ENCODE peak calls at places on chromosomes 1 and 21, in seven cellular contexts. One of them, this sample, is unnamed.
A peak's percentile ranks its signal among the peaks of the same experiment; 100 is the strongest.

GRCh38 chr1:184954232-184954995 is 19.9 kb downstream of the NIBAN1 start:
- DNase-seq in NT2/D1: no peak
- DNase-seq in body of pancreas: peak; percentile 19
- DNase-seq in stimulated activated CD4-positive, alpha-beta T cell treated with anti-CD3 and anti-CD28 coated beads, Interleukin-1b, Interleukin-23, amount 100 ng/mL, for 4 hours: no peak
- DNase-seq in NCI-H2171 treated with DMSO at 0.1 percent for 48 hours: no peak
- DNase-seq in tibial nerve: no peak
- DNase-seq in NCI-H460: no peak
- DNase-seq in this sample: no peak

GRCh38 chr1:171345536-171345935 is 31.6 kb downstream of the FMO4 start:
- DNase-seq in tibial nerve: no peak
- DNase-seq in NCI-H2171 treated with DMSO at 0.1 percent for 48 hours: no peak
- DNase-seq in body of pancreas: no peak
- DNase-seq in NT2/D1: no peak
- DNase-seq in stimulated activated CD4-positive, alpha-beta T cell treated with anti-CD3 and anti-CD28 coated beads, Interleukin-1b, Interleukin-23, amount 100 ng/mL, for 4 hours: no peak
- DNase-seq in NCI-H460: no peak
- DNase-seq in this sample: no peak

GRCh38 chr1:69540052-69540451 is 27.7 kb upstream of the LRRC7 start:
- DNase-seq in stimulated activated CD4-positive, alpha-beta T cell treated with anti-CD3 and anti-CD28 coated beads, Interleukin-1b, Interleukin-23, amount 100 ng/mL, for 4 hours: no peak
- DNase-seq in body of pancreas: no peak
- DNase-seq in NT2/D1: no peak
- DNase-seq in NCI-H460: no peak
- DNase-seq in tibial nerve: no peak
- DNase-seq in NCI-H2171 treated with DMSO at 0.1 percent for 48 hours: no peak
- DNase-seq in this sample: no peak

GRCh38 chr21:31235671-31236450 is 108.2 kb downstream of the TIAM1 start:
- DNase-seq in NT2/D1: no peak
- DNase-seq in NCI-H460: no peak
- DNase-seq in body of pancreas: no peak
- DNase-seq in tibial nerve: no peak
- DNase-seq in stimulated activated CD4-positive, alpha-beta T cell treated with anti-CD3 and anti-CD28 coated beads, Interleukin-1b, Interleukin-23, amount 100 ng/mL, for 4 hours: no peak
- DNase-seq in NCI-H2171 treated with DMSO at 0.1 percent for 48 hours: no peak
- DNase-seq in this sample: no peak

GRCh38 chr21:46159841-46160562 is 4.6 kb upstream of the FTCD start:
- DNase-seq in stimulated activated CD4-positive, alpha-beta T cell treated with anti-CD3 and anti-CD28 coated beads, Interleukin-1b, Interleukin-23, amount 100 ng/mL, for 4 hours: no peak
- DNase-seq in NCI-H2171 treated with DMSO at 0.1 percent for 48 hours: no peak
- DNase-seq in tibial nerve: peak; percentile 10
- DNase-seq in body of pancreas: peak; percentile 3
- DNase-seq in NCI-H460: no peak
- DNase-seq in NT2/D1: no peak
- DNase-seq in this sample: no peak

GRCh38 chr1:186183219-186183618 is 191.8 kb downstream of the TPR start:
- DNase-seq in NCI-H460: peak; percentile 54
- DNase-seq in stimulated activated CD4-positive, alpha-beta T cell treated with anti-CD3 and anti-CD28 coated beads, Interleukin-1b, Interleukin-23, amount 100 ng/mL, for 4 hours: no peak
- DNase-seq in tibial nerve: peak; percentile 22
- DNase-seq in NT2/D1: no peak
- DNase-seq in body of pancreas: no peak
- DNase-seq in NCI-H2171 treated with DMSO at 0.1 percent for 48 hours: no peak
- DNase-seq in this sample: peak; percentile 27

GRCh38 chr1:20604678-20605077 is 15.8 kb downstream of the CDA start:
- DNase-seq in tibial nerve: no peak
- DNase-seq in NT2/D1: no peak
- DNase-seq in NCI-H2171 treated with DMSO at 0.1 percent for 48 hours: no peak
- DNase-seq in stimulated activated CD4-positive, alpha-beta T cell treated with anti-CD3 and anti-CD28 coated beads, Interleukin-1b, Interleukin-23, amount 100 ng/mL, for 4 hours: no peak
- DNase-seq in body of pancreas: no peak
- DNase-seq in NCI-H460: no peak
- DNase-seq in this sample: no peak

GRCh38 chr1:228668553-228669400 is 66.5 kb upstream of the RHOU start:
- DNase-seq in NCI-H2171 treated with DMSO at 0.1 percent for 48 hours: no peak
- DNase-seq in body of pancreas: peak; percentile 59
- DNase-seq in NCI-H460: no peak
- DNase-seq in NT2/D1: no peak
- DNase-seq in stimulated activated CD4-positive, alpha-beta T cell treated with anti-CD3 and anti-CD28 coated beads, Interleukin-1b, Interleukin-23, amount 100 ng/mL, for 4 hours: no peak
- DNase-seq in tibial nerve: no peak
- DNase-seq in this sample: peak; percentile 27

GRCh38 chr1:200668514-200669313 is 993 bp downstream of the DDX59 start:
- DNase-seq in NCI-H460: no peak
- DNase-seq in stimulated activated CD4-positive, alpha-beta T cell treated with anti-CD3 and anti-CD28 coated beads, Interleukin-1b, Interleukin-23, amount 100 ng/mL, for 4 hours: no peak
- DNase-seq in tibial nerve: no peak
- DNase-seq in NCI-H2171 treated with DMSO at 0.1 percent for 48 hours: no peak
- DNase-seq in body of pancreas: no peak
- DNase-seq in NT2/D1: no peak
- DNase-seq in this sample: peak; percentile 21

GRCh38 chr1:154430903-154431302 is 25.8 kb downstream of the IL6R start:
- DNase-seq in stimulated activated CD4-positive, alpha-beta T cell treated with anti-CD3 and anti-CD28 coated beads, Interleukin-1b, Interleukin-23, amount 100 ng/mL, for 4 hours: no peak
- DNase-seq in NCI-H460: no peak
- DNase-seq in NCI-H2171 treated with DMSO at 0.1 percent for 48 hours: no peak
- DNase-seq in NT2/D1: peak; percentile 88
- DNase-seq in tibial nerve: no peak
- DNase-seq in body of pancreas: no peak
- DNase-seq in this sample: no peak

GRCh38 chr1:187244623-187245022 is 415.9 kb downstream of the PLA2G4A start:
- DNase-seq in tibial nerve: no peak
- DNase-seq in stimulated activated CD4-positive, alpha-beta T cell treated with anti-CD3 and anti-CD28 coated beads, Interleukin-1b, Interleukin-23, amount 100 ng/mL, for 4 hours: no peak
- DNase-seq in NCI-H460: no peak
- DNase-seq in NCI-H2171 treated with DMSO at 0.1 percent for 48 hours: peak; percentile 88
- DNase-seq in NT2/D1: no peak
- DNase-seq in body of pancreas: peak; percentile 11
- DNase-seq in this sample: peak; percentile 95

GRCh38 chr1:230167419-230167852 is 100.4 kb downstream of the GALNT2 start:
- DNase-seq in stimulated activated CD4-positive, alpha-beta T cell treated with anti-CD3 and anti-CD28 coated beads, Interleukin-1b, Interleukin-23, amount 100 ng/mL, for 4 hours: peak; percentile 7
- DNase-seq in body of pancreas: no peak
- DNase-seq in NCI-H460: peak; percentile 40
- DNase-seq in NCI-H2171 treated with DMSO at 0.1 percent for 48 hours: peak; percentile 35
- DNase-seq in NT2/D1: peak; percentile 51
- DNase-seq in tibial nerve: no peak
- DNase-seq in this sample: peak; percentile 77

GRCh38 chr1:54028306-54029251 is 10.6 kb upstream of the LDLRAD1 start:
- DNase-seq in NCI-H460: no peak
- DNase-seq in body of pancreas: no peak
- DNase-seq in stimulated activated CD4-positive, alpha-beta T cell treated with anti-CD3 and anti-CD28 coated beads, Interleukin-1b, Interleukin-23, amount 100 ng/mL, for 4 hours: no peak
- DNase-seq in NCI-H2171 treated with DMSO at 0.1 percent for 48 hours: no peak
- DNase-seq in tibial nerve: no peak
- DNase-seq in NT2/D1: no peak
- DNase-seq in this sample: no peak

GRCh38 chr1:209835782-209836298 is 8.1 kb downstream of the UTP25 start:
- DNase-seq in tibial nerve: no peak
- DNase-seq in NCI-H2171 treated with DMSO at 0.1 percent for 48 hours: no peak
- DNase-seq in NT2/D1: no peak
- DNase-seq in NCI-H460: no peak
- DNase-seq in stimulated activated CD4-positive, alpha-beta T cell treated with anti-CD3 and anti-CD28 coated beads, Interleukin-1b, Interleukin-23, amount 100 ng/mL, for 4 hours: no peak
- DNase-seq in body of pancreas: no peak
- DNase-seq in this sample: no peak

GRCh38 chr1:246306415-246307037 is 200.6 kb downstream of the SMYD3 start:
- DNase-seq in NT2/D1: no peak
- DNase-seq in NCI-H460: peak; percentile 97
- DNase-seq in stimulated activated CD4-positive, alpha-beta T cell treated with anti-CD3 and anti-CD28 coated beads, Interleukin-1b, Interleukin-23, amount 100 ng/mL, for 4 hours: no peak
- DNase-seq in body of pancreas: no peak
- DNase-seq in tibial nerve: no peak
- DNase-seq in NCI-H2171 treated with DMSO at 0.1 percent for 48 hours: no peak
- DNase-seq in this sample: no peak

GRCh38 chr1:32817815-32818786 is 648 bp downstream of the S100PBP start:
- DNase-seq in tibial nerve: peak; percentile 46
- DNase-seq in NCI-H460: peak; percentile 41
- DNase-seq in body of pancreas: peak; percentile 76
- DNase-seq in NT2/D1: peak; percentile 82
- DNase-seq in stimulated activated CD4-positive, alpha-beta T cell treated with anti-CD3 and anti-CD28 coated beads, Interleukin-1b, Interleukin-23, amount 100 ng/mL, for 4 hours: peak; percentile 24
- DNase-seq in NCI-H2171 treated with DMSO at 0.1 percent for 48 hours: peak; percentile 85
- DNase-seq in this sample: peak; percentile 83

GRCh38 chr1:116737020-116737854 is 17.0 kb upstream of the CD2 start:
- DNase-seq in stimulated activated CD4-positive, alpha-beta T cell treated with anti-CD3 and anti-CD28 coated beads, Interleukin-1b, Interleukin-23, amount 100 ng/mL, for 4 hours: peak; percentile 60
- DNase-seq in tibial nerve: no peak
- DNase-seq in NT2/D1: peak; percentile 66
- DNase-seq in NCI-H2171 treated with DMSO at 0.1 percent for 48 hours: peak; percentile 58
- DNase-seq in body of pancreas: peak; percentile 68
- DNase-seq in NCI-H460: peak; percentile 36
- DNase-seq in this sample: peak; percentile 65

GRCh38 chr1:64320470-64320869 is 117.0 kb downstream of the UBE2U start:
- DNase-seq in NT2/D1: no peak
- DNase-seq in NCI-H460: no peak
- DNase-seq in stimulated activated CD4-positive, alpha-beta T cell treated with anti-CD3 and anti-CD28 coated beads, Interleukin-1b, Interleukin-23, amount 100 ng/mL, for 4 hours: no peak
- DNase-seq in NCI-H2171 treated with DMSO at 0.1 percent for 48 hours: no peak
- DNase-seq in tibial nerve: no peak
- DNase-seq in body of pancreas: no peak
- DNase-seq in this sample: no peak

GRCh38 chr21:15837603-15838002 is 107.8 kb downstream of the USP25 start:
- DNase-seq in NT2/D1: no peak
- DNase-seq in stimulated activated CD4-positive, alpha-beta T cell treated with anti-CD3 and anti-CD28 coated beads, Interleukin-1b, Interleukin-23, amount 100 ng/mL, for 4 hours: no peak
- DNase-seq in tibial nerve: no peak
- DNase-seq in NCI-H2171 treated with DMSO at 0.1 percent for 48 hours: no peak
- DNase-seq in NCI-H460: no peak
- DNase-seq in body of pancreas: no peak
- DNase-seq in this sample: no peak

GRCh38 chr1:19504796-19505693 is 19.7 kb upstream of the CAPZB start:
- DNase-seq in NCI-H2171 treated with DMSO at 0.1 percent for 48 hours: no peak
- DNase-seq in stimulated activated CD4-positive, alpha-beta T cell treated with anti-CD3 and anti-CD28 coated beads, Interleukin-1b, Interleukin-23, amount 100 ng/mL, for 4 hours: no peak
- DNase-seq in body of pancreas: no peak
- DNase-seq in NCI-H460: no peak
- DNase-seq in NT2/D1: no peak
- DNase-seq in tibial nerve: no peak
- DNase-seq in this sample: no peak

GRCh38 chr1:62688687-62689085 is 500 bp upstream of the DOCK7 start:
- DNase-seq in NT2/D1: no peak
- DNase-seq in body of pancreas: no peak
- DNase-seq in stimulated activated CD4-positive, alpha-beta T cell treated with anti-CD3 and anti-CD28 coated beads, Interleukin-1b, Interleukin-23, amount 100 ng/mL, for 4 hours: no peak
- DNase-seq in NCI-H460: no peak
- DNase-seq in NCI-H2171 treated with DMSO at 0.1 percent for 48 hours: no peak
- DNase-seq in tibial nerve: no peak
- DNase-seq in this sample: peak; percentile 52

GRCh38 chr1:40001456-40001855 is 39.1 kb upstream of the CAP1 start:
- DNase-seq in NCI-H460: no peak
- DNase-seq in NT2/D1: no peak
- DNase-seq in NCI-H2171 treated with DMSO at 0.1 percent for 48 hours: no peak
- DNase-seq in tibial nerve: no peak
- DNase-seq in stimulated activated CD4-positive, alpha-beta T cell treated with anti-CD3 and anti-CD28 coated beads, Interleukin-1b, Interleukin-23, amount 100 ng/mL, for 4 hours: no peak
- DNase-seq in body of pancreas: no peak
- DNase-seq in this sample: no peak

GRCh38 chr1:204011426-204011825 is 61.5 kb upstream of the SOX13 start:
- DNase-seq in tibial nerve: no peak
- DNase-seq in body of pancreas: no peak
- DNase-seq in NCI-H2171 treated with DMSO at 0.1 percent for 48 hours: no peak
- DNase-seq in NCI-H460: no peak
- DNase-seq in stimulated activated CD4-positive, alpha-beta T cell treated with anti-CD3 and anti-CD28 coated beads, Interleukin-1b, Interleukin-23, amount 100 ng/mL, for 4 hours: no peak
- DNase-seq in NT2/D1: no peak
- DNase-seq in this sample: no peak

GRCh38 chr1:91428182-91428798 is 23.7 kb upstream of the HFM1 start:
- DNase-seq in NCI-H460: no peak
- DNase-seq in body of pancreas: peak; percentile 27
- DNase-seq in tibial nerve: no peak
- DNase-seq in stimulated activated CD4-positive, alpha-beta T cell treated with anti-CD3 and anti-CD28 coated beads, Interleukin-1b, Interleukin-23, amount 100 ng/mL, for 4 hours: no peak
- DNase-seq in NCI-H2171 treated with DMSO at 0.1 percent for 48 hours: no peak
- DNase-seq in NT2/D1: peak; percentile 38
- DNase-seq in this sample: peak; percentile 22

GRCh38 chr1:66084442-66084841 is 291.7 kb downstream of the PDE4B start:
- DNase-seq in tibial nerve: no peak
- DNase-seq in stimulated activated CD4-positive, alpha-beta T cell treated with anti-CD3 and anti-CD28 coated beads, Interleukin-1b, Interleukin-23, amount 100 ng/mL, for 4 hours: no peak
- DNase-seq in NT2/D1: no peak
- DNase-seq in NCI-H2171 treated with DMSO at 0.1 percent for 48 hours: no peak
- DNase-seq in body of pancreas: no peak
- DNase-seq in NCI-H460: no peak
- DNase-seq in this sample: no peak

GRCh38 chr1:223364685-223365382 is 858 bp upstream of the SUSD4 start:
- DNase-seq in stimulated activated CD4-positive, alpha-beta T cell treated with anti-CD3 and anti-CD28 coated beads, Interleukin-1b, Interleukin-23, amount 100 ng/mL, for 4 hours: peak; percentile 6
- DNase-seq in NCI-H2171 treated with DMSO at 0.1 percent for 48 hours: peak; percentile 56
- DNase-seq in body of pancreas: peak; percentile 24
- DNase-seq in NT2/D1: no peak
- DNase-seq in tibial nerve: no peak
- DNase-seq in NCI-H460: no peak
- DNase-seq in this sample: peak; percentile 27

GRCh38 chr1:1985375-1986050 is 18.1 kb downstream of the CFAP74 start:
- DNase-seq in body of pancreas: no peak
- DNase-seq in NCI-H460: no peak
- DNase-seq in NCI-H2171 treated with DMSO at 0.1 percent for 48 hours: no peak
- DNase-seq in NT2/D1: no peak
- DNase-seq in tibial nerve: no peak
- DNase-seq in stimulated activated CD4-positive, alpha-beta T cell treated with anti-CD3 and anti-CD28 coated beads, Interleukin-1b, Interleukin-23, amount 100 ng/mL, for 4 hours: no peak
- DNase-seq in this sample: no peak

GRCh38 chr21:45965084-45965826 is 16.3 kb upstream of the COL6A1 start:
- DNase-seq in stimulated activated CD4-positive, alpha-beta T cell treated with anti-CD3 and anti-CD28 coated beads, Interleukin-1b, Interleukin-23, amount 100 ng/mL, for 4 hours: no peak
- DNase-seq in NCI-H2171 treated with DMSO at 0.1 percent for 48 hours: no peak
- DNase-seq in tibial nerve: no peak
- DNase-seq in NT2/D1: no peak
- DNase-seq in body of pancreas: no peak
- DNase-seq in NCI-H460: no peak
- DNase-seq in this sample: no peak

GRCh38 chr1:2194319-2194897 is at the start of gene FAAP20:
- DNase-seq in NT2/D1: no peak
- DNase-seq in NCI-H460: no peak
- DNase-seq in tibial nerve: no peak
- DNase-seq in NCI-H2171 treated with DMSO at 0.1 percent for 48 hours: peak; percentile 51
- DNase-seq in stimulated activated CD4-positive, alpha-beta T cell treated with anti-CD3 and anti-CD28 coated beads, Interleukin-1b, Interleukin-23, amount 100 ng/mL, for 4 hours: peak; percentile 66
- DNase-seq in body of pancreas: peak; percentile 70
- DNase-seq in this sample: peak; percentile 76

GRCh38 chr1:86753700-86754099 is 49.3 kb downstream of the SH3GLB1 start:
- DNase-seq in stimulated activated CD4-positive, alpha-beta T cell treated with anti-CD3 and anti-CD28 coated beads, Interleukin-1b, Interleukin-23, amount 100 ng/mL, for 4 hours: no peak
- DNase-seq in NCI-H460: no peak
- DNase-seq in NT2/D1: no peak
- DNase-seq in tibial nerve: no peak
- DNase-seq in NCI-H2171 treated with DMSO at 0.1 percent for 48 hours: peak; percentile 76
- DNase-seq in body of pancreas: no peak
- DNase-seq in this sample: peak; percentile 75

GRCh38 chr21:45982758-45983731 is 1.5 kb downstream of the COL6A1 start:
- DNase-seq in NCI-H2171 treated with DMSO at 0.1 percent for 48 hours: no peak
- DNase-seq in tibial nerve: no peak
- DNase-seq in NCI-H460: no peak
- DNase-seq in body of pancreas: no peak
- DNase-seq in stimulated activated CD4-positive, alpha-beta T cell treated with anti-CD3 and anti-CD28 coated beads, Interleukin-1b, Interleukin-23, amount 100 ng/mL, for 4 hours: no peak
- DNase-seq in NT2/D1: no peak
- DNase-seq in this sample: no peak

GRCh38 chr1:177351361-177352108 is 180.8 kb downstream of the BRINP2 start:
- DNase-seq in NCI-H2171 treated with DMSO at 0.1 percent for 48 hours: no peak
- DNase-seq in NT2/D1: peak; percentile 20
- DNase-seq in body of pancreas: no peak
- DNase-seq in NCI-H460: no peak
- DNase-seq in stimulated activated CD4-positive, alpha-beta T cell treated with anti-CD3 and anti-CD28 coated beads, Interleukin-1b, Interleukin-23, amount 100 ng/mL, for 4 hours: no peak
- DNase-seq in tibial nerve: no peak
- DNase-seq in this sample: no peak

GRCh38 chr1:177586429-177586828 is 383.4 kb downstream of the SEC16B start:
- DNase-seq in stimulated activated CD4-positive, alpha-beta T cell treated with anti-CD3 and anti-CD28 coated beads, Interleukin-1b, Interleukin-23, amount 100 ng/mL, for 4 hours: no peak
- DNase-seq in NT2/D1: no peak
- DNase-seq in body of pancreas: no peak
- DNase-seq in NCI-H460: no peak
- DNase-seq in tibial nerve: no peak
- DNase-seq in NCI-H2171 treated with DMSO at 0.1 percent for 48 hours: no peak
- DNase-seq in this sample: no peak

GRCh38 chr1:205396972-205397616 is 24.8 kb downstream of the LEMD1 start:
- DNase-seq in tibial nerve: no peak
- DNase-seq in NT2/D1: peak; percentile 75
- DNase-seq in NCI-H2171 treated with DMSO at 0.1 percent for 48 hours: peak; percentile 93
- DNase-seq in body of pancreas: peak; percentile 37
- DNase-seq in NCI-H460: peak; percentile 67
- DNase-seq in stimulated activated CD4-positive, alpha-beta T cell treated with anti-CD3 and anti-CD28 coated beads, Interleukin-1b, Interleukin-23, amount 100 ng/mL, for 4 hours: no peak
- DNase-seq in this sample: peak; percentile 94

GRCh38 chr1:68049941-68050878 is at the start of gene DIRAS3:
- DNase-seq in NT2/D1: no peak
- DNase-seq in NCI-H2171 treated with DMSO at 0.1 percent for 48 hours: no peak
- DNase-seq in body of pancreas: peak; percentile 78
- DNase-seq in stimulated activated CD4-positive, alpha-beta T cell treated with anti-CD3 and anti-CD28 coated beads, Interleukin-1b, Interleukin-23, amount 100 ng/mL, for 4 hours: no peak
- DNase-seq in tibial nerve: no peak
- DNase-seq in NCI-H460: no peak
- DNase-seq in this sample: no peak

GRCh38 chr1:227225715-227226346 is 92.5 kb downstream of the CDC42BPA start:
- DNase-seq in tibial nerve: no peak
- DNase-seq in stimulated activated CD4-positive, alpha-beta T cell treated with anti-CD3 and anti-CD28 coated beads, Interleukin-1b, Interleukin-23, amount 100 ng/mL, for 4 hours: no peak
- DNase-seq in NT2/D1: no peak
- DNase-seq in NCI-H460: no peak
- DNase-seq in NCI-H2171 treated with DMSO at 0.1 percent for 48 hours: no peak
- DNase-seq in body of pancreas: no peak
- DNase-seq in this sample: no peak